ENCODE peak calls at places on chromosomes 4 and X, in five cellular contexts. X, D, Z, I and A are unnamed samples.

GRCh38 chrX:74230094-74230493 is 73.9 kb upstream of the ZCCHC13 start:
- DNase-seq in X (no peak), D (no peak), Z (no peak), I (no peak), A (no peak)

GRCh38 chr4:117156806-117157205 is 71.4 kb upstream of the TRAM1L1 start:
- DNase-seq in X (no peak), D (no peak), Z (no peak), I (no peak), A (no peak)

GRCh38 chrX:68415289-68415688 is 18.0 kb downstream of the OPHN1 start:
- DNase-seq in X (no peak), D (no peak), Z (no peak), I (no peak), A (no peak)

GRCh38 chrX:2401590-2402360 is 99.0 kb downstream of the DHRSX start:
- DNase-seq in X (no peak), D (no peak), Z (no peak), I (no peak), A (no peak)

GRCh38 chrX:137565921-137566745 is at the start of gene ZIC3:
- DNase-seq in X (no peak), D (peak), Z (peak), I (no peak), A (no peak)

GRCh38 chr4:144718958-144719512 is 73.1 kb downstream of the HHIP start:
- DNase-seq in X (no peak), D (no peak), Z (no peak), I (no peak), A (no peak)

GRCh38 chrX:24208494-24209240 is 59.1 kb downstream of the ZFX start:
- DNase-seq in X (no peak), D (no peak), Z (no peak), I (no peak), A (no peak)

GRCh38 chrX:21738145-21738949 is 19.6 kb downstream of the SMPX start:
- DNase-seq in X (no peak), D (no peak), Z (no peak), I (no peak), A (no peak)

GRCh38 chrX:123219916-123220315 is 35.8 kb downstream of the GRIA3 start:
- DNase-seq in X (no peak), D (no peak), Z (no peak), I (no peak), A (no peak)

GRCh38 chr4:12889054-12889453 is 595.1 kb downstream of the RAB28 start:
- DNase-seq in X (no peak), D (no peak), Z (no peak), I (no peak), A (no peak)

GRCh38 chrX:18885317-18886004 is 98.5 kb downstream of the PHKA2 start:
- DNase-seq in X (no peak), D (no peak), Z (peak), I (no peak), A (no peak)

GRCh38 chr4:184476660-184477059 is 2.3 kb upstream of the IRF2 start:
- DNase-seq in X (peak), D (no peak), Z (no peak), I (peak), A (peak)
- H3K4me3 ChIP-seq in X (peak), D (no peak), Z (no peak), I (no peak), A (peak)

GRCh38 chr4:4396628-4397440 is 9.9 kb downstream of the NSG1 start:
- DNase-seq in X (no peak), D (no peak), Z (no peak), I (no peak), A (no peak)
- H3K4me3 ChIP-seq in X (no peak), D (no peak), Z (no peak), I (no peak), A (no peak)

GRCh38 chr4:76952071-76952470 is 2.5 kb downstream of the SEPTIN11 start:
- DNase-seq in X (no peak), D (no peak), Z (no peak), I (no peak), A (no peak)
- H3K4me3 ChIP-seq in X (no peak), D (no peak), Z (no peak), I (no peak), A (no peak)

DNA sequence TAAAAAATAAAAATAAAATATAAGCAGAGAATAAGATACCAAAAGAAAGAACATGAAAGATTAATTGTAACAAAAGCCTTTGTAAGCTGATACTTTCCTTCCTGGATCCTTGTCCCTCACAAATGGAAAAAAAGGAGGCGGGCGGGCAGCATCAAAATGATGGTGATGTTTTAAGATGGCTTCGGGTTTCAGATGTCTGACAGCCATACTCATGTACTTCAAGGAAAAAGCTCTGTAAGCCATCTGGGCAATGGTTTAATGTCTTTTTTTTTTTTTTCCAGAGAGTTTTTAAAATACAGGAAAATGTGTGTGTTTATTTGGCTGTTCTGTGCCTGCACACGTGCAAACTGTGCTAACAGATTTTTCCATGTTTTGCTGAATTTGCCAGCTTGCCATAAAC is 36.0 kb downstream of the AFAP1 start:
- DNase-seq in X (no peak), D (no peak), Z (no peak), I (no peak), A (no peak)
- H3K4me3 ChIP-seq in X (no peak), D (no peak), Z (no peak), I (no peak), A (no peak)

GRCh38 chrX:41475611-41476241 is 28.6 kb downstream of the NYX start:
- DNase-seq in X (no peak), D (no peak), Z (no peak), I (no peak), A (no peak)
- H3K4me3 ChIP-seq in X (no peak), D (no peak), Z (no peak), I (no peak), A (no peak)

DNA sequence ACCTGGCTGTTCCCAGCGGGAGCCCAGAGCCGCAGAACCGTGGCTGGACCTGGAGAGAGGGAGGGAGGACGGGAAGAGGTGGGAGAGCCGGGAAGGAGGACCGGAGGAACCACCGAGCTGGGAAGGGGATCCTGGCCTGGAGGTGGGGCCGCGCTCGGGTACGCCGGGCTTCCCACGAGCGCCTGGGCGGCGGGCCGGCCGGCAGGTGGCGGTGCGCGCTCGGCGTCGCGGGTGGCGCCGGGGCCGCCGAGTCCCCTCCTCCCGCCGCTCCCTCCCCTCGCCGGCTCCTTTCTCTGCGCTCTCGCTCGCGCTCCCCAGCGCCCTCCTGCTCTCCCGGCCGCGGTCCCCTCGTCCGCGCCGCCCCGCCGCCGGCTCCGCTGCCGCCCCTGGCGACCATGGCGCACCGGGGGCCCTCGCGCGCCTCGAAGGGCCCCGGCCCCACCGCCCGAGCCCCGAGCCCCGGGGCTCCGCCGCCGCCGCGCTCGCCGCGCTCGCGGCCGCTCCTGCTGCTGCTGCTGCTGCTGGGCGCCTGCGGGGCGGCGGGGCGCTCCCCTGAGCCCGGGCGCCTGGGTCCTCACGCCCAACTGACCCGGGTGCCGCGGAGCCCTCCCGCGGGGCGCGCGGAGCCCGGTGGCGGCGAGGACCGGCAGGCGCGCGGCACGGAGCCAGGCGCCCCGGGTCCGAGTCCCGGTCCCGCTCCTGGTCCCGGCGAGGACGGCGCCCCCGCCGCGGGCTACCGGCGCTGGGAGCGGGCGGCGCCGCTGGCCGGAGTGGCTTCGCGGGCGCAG is at the start of gene SORCS2:
- DNase-seq in X (peak), D (peak), Z (peak), I (peak), A (no peak)
- H3K4me3 ChIP-seq in X (no peak), D (peak), Z (peak), I (peak), A (no peak)

DNA sequence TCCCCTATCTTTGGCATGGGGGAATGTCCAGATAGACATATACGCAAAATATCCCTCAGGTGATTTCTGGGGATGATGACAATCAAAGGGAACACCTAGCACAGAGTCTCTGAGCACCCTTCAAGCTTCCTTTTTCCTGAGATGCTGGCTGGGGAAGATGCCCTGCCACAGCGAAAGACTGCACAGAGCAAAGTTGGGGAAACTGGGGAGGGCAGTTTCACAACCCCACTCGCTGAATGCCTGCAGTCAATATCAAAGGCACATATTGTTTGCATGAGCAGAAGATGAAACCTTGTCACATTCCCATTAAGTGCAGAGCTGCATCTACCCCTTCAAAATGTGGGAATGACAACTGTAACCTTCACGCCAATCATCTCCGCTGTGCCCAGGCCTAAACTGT is 2.6 kb downstream of the GPC4 start:
- DNase-seq in X (no peak), D (no peak), Z (no peak), I (no peak), A (no peak)
- H3K4me3 ChIP-seq in X (no peak), D (no peak), Z (no peak), I (no peak), A (no peak)

DNA sequence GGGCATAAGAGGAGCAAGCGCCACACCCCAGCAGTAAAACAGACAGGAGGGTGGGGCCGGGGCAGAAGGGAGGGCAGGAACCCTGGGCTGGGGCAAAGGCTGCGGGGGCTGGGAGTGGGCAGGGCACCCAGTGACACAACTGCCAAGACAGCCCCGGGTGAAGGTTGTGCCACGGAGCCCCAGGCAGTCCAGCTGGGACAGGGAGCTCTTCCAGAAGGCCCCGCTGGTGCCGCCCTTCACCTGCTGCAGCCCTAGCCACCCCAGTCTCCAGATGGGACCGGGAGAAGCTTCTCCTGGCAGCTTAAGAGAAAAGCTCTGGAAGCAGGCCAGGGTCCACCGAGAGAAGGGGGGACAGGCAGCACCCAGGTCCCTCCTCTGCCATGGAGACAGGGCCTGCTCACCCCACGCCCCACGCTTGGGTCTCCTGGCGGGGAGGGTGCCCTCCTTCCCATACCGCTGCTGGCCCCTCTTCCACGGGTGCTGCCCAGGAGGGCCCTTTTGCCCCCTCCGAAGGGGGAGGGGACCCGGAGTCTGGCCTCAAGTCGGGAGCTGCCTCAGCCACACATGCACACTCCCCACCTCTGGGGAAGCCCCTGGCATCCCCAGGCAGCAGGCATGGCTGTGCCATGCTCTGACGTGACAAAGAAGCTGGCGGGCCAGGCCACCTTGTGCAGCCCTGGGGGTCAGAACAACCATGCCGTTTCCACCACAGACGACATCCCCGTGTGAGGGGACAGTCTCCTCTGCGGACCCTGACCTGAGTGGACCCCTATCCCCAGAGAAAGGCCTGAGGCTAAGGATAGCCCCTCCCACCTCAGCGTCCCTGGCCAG is 1.5 kb downstream of the DGKQ start:
- DNase-seq in X (no peak), D (peak), Z (no peak), I (peak), A (no peak)
- H3K4me3 ChIP-seq in X (peak), D (peak), Z (no peak), I (peak), A (peak)

DNA sequence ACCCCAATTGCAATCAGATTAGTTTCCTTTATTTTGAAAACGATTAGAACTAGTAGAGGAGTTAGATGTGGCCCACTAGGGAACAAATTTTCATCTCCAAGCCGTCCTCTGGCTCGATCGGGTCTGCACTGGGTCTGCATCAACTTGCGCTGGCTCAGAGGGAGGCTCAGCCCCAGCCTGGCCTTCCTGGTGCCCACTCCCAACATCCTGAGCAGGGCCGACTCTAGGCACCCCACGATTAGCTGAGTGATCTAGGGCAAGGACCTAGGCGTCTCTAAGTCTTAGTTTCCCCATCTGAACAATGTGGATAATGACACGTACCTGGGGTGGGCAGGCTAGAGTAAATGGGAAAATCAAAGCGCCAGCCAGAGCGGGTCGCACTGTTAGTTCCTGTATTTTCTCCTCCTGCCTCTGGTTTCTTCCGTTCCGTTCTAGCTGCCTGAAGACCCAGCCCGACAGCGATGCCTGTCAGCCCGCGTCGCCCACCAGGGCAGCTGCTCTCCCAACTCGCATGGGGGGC is 7.7 kb upstream of the HAND2 start:
- DNase-seq in X (no peak), D (no peak), Z (no peak), I (no peak), A (no peak)
- H3K4me3 ChIP-seq in X (peak), D (no peak), Z (peak), I (no peak), A (no peak)